ENCODE peak calls at places on chromosomes 11 and 22, in nine cellular contexts. One of them, this sample, is unnamed.

GRCh38 chr11:129375731-129376657 is at the start of gene BARX2:
- DNase-seq in NCI-H2029: peak
- DNase-seq in NCI-H2081: peak
- DNase-seq in smooth muscle cell of the brain vasculature: peak
- DNase-seq in DMS53: peak
- DNase-seq in iris pigment epithelial cell: peak
- DNase-seq in foreskin fibroblast: peak
- DNase-seq in left ventricle myocardium superior: peak
- DNase-seq in choroid plexus epithelial cell: peak
- DNase-seq in this sample: peak

GRCh38 chr11:44286268-44286880 is 23.6 kb downstream of the ALX4 start:
- DNase-seq in NCI-H2029: peak
- DNase-seq in NCI-H2081: peak
- DNase-seq in smooth muscle cell of the brain vasculature: no peak
- DNase-seq in DMS53: peak
- DNase-seq in iris pigment epithelial cell: peak
- DNase-seq in foreskin fibroblast: peak
- DNase-seq in left ventricle myocardium superior: no peak
- DNase-seq in choroid plexus epithelial cell: peak
- DNase-seq in this sample: peak

GRCh38 chr11:3674189-3674588 is 3.0 kb upstream of the CHRNA10 start:
- DNase-seq in NCI-H2029: no peak
- DNase-seq in NCI-H2081: no peak
- DNase-seq in smooth muscle cell of the brain vasculature: peak
- DNase-seq in DMS53: no peak
- DNase-seq in iris pigment epithelial cell: peak
- DNase-seq in foreskin fibroblast: peak
- DNase-seq in left ventricle myocardium superior: no peak
- DNase-seq in choroid plexus epithelial cell: peak
- DNase-seq in this sample: peak

GRCh38 chr11:70826541-70826943 is 425.8 kb downstream of the SHANK2 start:
- DNase-seq in NCI-H2029: peak
- DNase-seq in NCI-H2081: peak
- DNase-seq in smooth muscle cell of the brain vasculature: no peak
- DNase-seq in DMS53: no peak
- DNase-seq in iris pigment epithelial cell: no peak
- DNase-seq in foreskin fibroblast: peak
- DNase-seq in left ventricle myocardium superior: peak
- DNase-seq in choroid plexus epithelial cell: no peak
- DNase-seq in this sample: no peak

GRCh38 chr11:35047179-35047578 is 91.8 kb upstream of the CD44 start:
- DNase-seq in NCI-H2029: no peak
- DNase-seq in NCI-H2081: no peak
- DNase-seq in smooth muscle cell of the brain vasculature: no peak
- DNase-seq in DMS53: no peak
- DNase-seq in iris pigment epithelial cell: no peak
- DNase-seq in foreskin fibroblast: no peak
- DNase-seq in left ventricle myocardium superior: no peak
- DNase-seq in choroid plexus epithelial cell: no peak
- DNase-seq in this sample: no peak

GRCh38 chr11:12628322-12628721 is 45.9 kb upstream of the TEAD1 start:
- DNase-seq in NCI-H2029: no peak
- DNase-seq in NCI-H2081: no peak
- DNase-seq in smooth muscle cell of the brain vasculature: no peak
- DNase-seq in DMS53: no peak
- DNase-seq in iris pigment epithelial cell: no peak
- DNase-seq in foreskin fibroblast: no peak
- DNase-seq in left ventricle myocardium superior: no peak
- DNase-seq in choroid plexus epithelial cell: no peak
- DNase-seq in this sample: no peak

GRCh38 chr11:72441647-72442267 is 7.4 kb upstream of the CLPB start:
- DNase-seq in NCI-H2029: no peak
- DNase-seq in NCI-H2081: no peak
- DNase-seq in smooth muscle cell of the brain vasculature: no peak
- DNase-seq in DMS53: no peak
- DNase-seq in iris pigment epithelial cell: peak
- DNase-seq in foreskin fibroblast: peak
- DNase-seq in left ventricle myocardium superior: no peak
- DNase-seq in choroid plexus epithelial cell: peak
- DNase-seq in this sample: peak

GRCh38 chr11:33044281-33044680 is 4.9 kb downstream of the TCP11L1 start:
- DNase-seq in NCI-H2029: no peak
- DNase-seq in NCI-H2081: no peak
- DNase-seq in smooth muscle cell of the brain vasculature: no peak
- DNase-seq in DMS53: no peak
- DNase-seq in iris pigment epithelial cell: peak
- DNase-seq in foreskin fibroblast: no peak
- DNase-seq in left ventricle myocardium superior: no peak
- DNase-seq in choroid plexus epithelial cell: no peak
- DNase-seq in this sample: peak

GRCh38 chr11:1734571-1735081 is 15.8 kb downstream of the IFITM10 start:
- DNase-seq in NCI-H2029: no peak
- DNase-seq in NCI-H2081: no peak
- DNase-seq in smooth muscle cell of the brain vasculature: no peak
- DNase-seq in DMS53: no peak
- DNase-seq in iris pigment epithelial cell: no peak
- DNase-seq in foreskin fibroblast: no peak
- DNase-seq in left ventricle myocardium superior: no peak
- DNase-seq in choroid plexus epithelial cell: no peak
- DNase-seq in this sample: no peak

GRCh38 chr11:33575311-33575710 is 125.3 kb downstream of the C11orf91 start:
- DNase-seq in NCI-H2029: no peak
- DNase-seq in NCI-H2081: no peak
- DNase-seq in smooth muscle cell of the brain vasculature: no peak
- DNase-seq in DMS53: no peak
- DNase-seq in iris pigment epithelial cell: no peak
- DNase-seq in foreskin fibroblast: no peak
- DNase-seq in left ventricle myocardium superior: no peak
- DNase-seq in choroid plexus epithelial cell: no peak
- DNase-seq in this sample: no peak

GRCh38 chr22:39954584-39955055 is 5.6 kb upstream of the TMA7B start:
- DNase-seq in NCI-H2029: no peak
- DNase-seq in NCI-H2081: no peak
- DNase-seq in smooth muscle cell of the brain vasculature: peak
- DNase-seq in DMS53: no peak
- DNase-seq in iris pigment epithelial cell: peak
- DNase-seq in foreskin fibroblast: peak
- DNase-seq in left ventricle myocardium superior: no peak
- DNase-seq in choroid plexus epithelial cell: peak
- DNase-seq in this sample: peak

GRCh38 chr22:33049125-33049729 is 9.0 kb downstream of the SYN3 start:
- DNase-seq in NCI-H2029: peak
- DNase-seq in NCI-H2081: no peak
- DNase-seq in smooth muscle cell of the brain vasculature: peak
- DNase-seq in DMS53: peak
- DNase-seq in iris pigment epithelial cell: peak
- DNase-seq in foreskin fibroblast: peak
- DNase-seq in left ventricle myocardium superior: peak
- DNase-seq in choroid plexus epithelial cell: peak
- DNase-seq in this sample: peak

This sample was measured in astrocyte.